ENCODE peak calls at places on chromosome 6, in six cellular contexts. L, D, B, P, E and S are unnamed samples.

GRCh38 chr6:49462071-49462470 is 982 bp downstream of the MMUT start:
- DNase-seq in E (no peak), L (no peak), B (peak; percentile 9), P (no peak), D (no peak), S (no peak)

GRCh38 chr6:111602481-111603404 is 2.9 kb downstream of the TRAF3IP2 start:
- DNase-seq in L (no peak), B (peak; percentile 61), P (peak; percentile 88), D (no peak), E (peak; percentile 54), S (no peak)

GRCh38 chr6:167858086-167858591 is 31.4 kb downstream of the AFDN start:
- DNase-seq in B (peak; percentile 74), P (no peak), L (no peak), D (no peak), E (no peak), S (no peak)

GRCh38 chr6:56746767-56747504 is 104.2 kb upstream of the DST start:
- DNase-seq in B (no peak), P (no peak), E (no peak), D (no peak), L (no peak), S (no peak)

GRCh38 chr6:157873735-157874344 is 50.8 kb downstream of the SNX9 start:
- DNase-seq in E (peak; percentile 82), L (peak; percentile 5), B (peak; percentile 81), P (peak; percentile 81), D (peak; percentile 37), S (no peak)

GRCh38 chr6:157148391-157149323 is 174.7 kb downstream of the TMEM242 start:
- DNase-seq in D (no peak), B (peak; percentile 95), P (peak; percentile 76), E (peak; percentile 59), L (no peak), S (no peak)

GRCh38 chr6:43714311-43715055 is 26.9 kb upstream of the MRPS18A start:
- DNase-seq in B (peak; percentile 83), L (no peak), E (peak; percentile 37), P (peak; percentile 79), D (no peak), S (no peak)

GRCh38 chr6:120410586-120410985 is 923.7 kb downstream of the TBC1D32 start:
- DNase-seq in P (no peak), L (no peak), E (no peak), D (no peak), B (no peak), S (no peak)

GRCh38 chr6:87756858-87757257 is 54.8 kb upstream of the AKIRIN2 start:
- DNase-seq in L (no peak), B (peak; percentile 87), P (no peak), E (no peak), D (no peak), S (no peak)

GRCh38 chr6:169751242-169752073 is at the start of the genes DYNLT2 and ERMARD:
- DNase-seq in E (peak; percentile 94), P (peak; percentile 97), B (peak; percentile 96), D (peak; percentile 91), L (peak; percentile 63), S (peak; percentile 97)

GRCh38 chr6:112665815-112666214 is 318.7 kb downstream of the RFPL4B start:
- DNase-seq in B (peak; percentile 13), E (no peak), L (no peak), D (no peak), P (no peak), S (no peak)

GRCh38 chr6:135624402-135625297 is 127.1 kb upstream of the AHI1 start:
- DNase-seq in E (no peak), P (no peak), D (no peak), B (peak; percentile 35), L (no peak), S (no peak)

DNA sequence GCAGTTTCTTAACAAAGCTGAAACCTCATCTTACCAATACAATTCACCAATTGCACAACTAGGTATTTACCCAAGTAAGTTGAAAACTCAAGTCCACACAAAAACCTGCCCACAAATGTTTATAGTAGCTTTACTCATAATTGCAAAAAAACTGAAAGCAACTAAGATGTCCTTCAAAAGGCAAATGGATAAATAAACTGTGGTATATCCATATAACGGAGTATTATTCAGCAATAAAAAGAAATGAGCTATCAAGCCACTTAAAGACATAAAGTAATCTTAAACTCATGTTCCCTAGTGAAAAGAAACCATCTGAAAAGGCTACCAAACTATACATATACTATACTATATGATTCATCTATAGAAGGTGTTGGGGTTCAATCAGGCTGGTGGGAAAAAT is 179.7 kb downstream of the HACE1 start:
- DNase-seq in B (no peak), P (no peak), D (no peak), E (no peak), L (no peak), S (no peak)
- TF ChIP-seq CTCF in B (no peak), P (no peak), D (no peak), E (no peak), L (no peak), S (no peak)

GRCh38 chr6:38720295-38720694 is 5.2 kb downstream of the DNAH8 start:
- DNase-seq in E (no peak), D (no peak), L (no peak), P (no peak), B (peak; percentile 7), S (no peak)
- TF ChIP-seq CTCF in E (no peak), D (no peak), L (no peak), P (no peak), B (peak; percentile 21), S (peak; percentile 21)

DNA sequence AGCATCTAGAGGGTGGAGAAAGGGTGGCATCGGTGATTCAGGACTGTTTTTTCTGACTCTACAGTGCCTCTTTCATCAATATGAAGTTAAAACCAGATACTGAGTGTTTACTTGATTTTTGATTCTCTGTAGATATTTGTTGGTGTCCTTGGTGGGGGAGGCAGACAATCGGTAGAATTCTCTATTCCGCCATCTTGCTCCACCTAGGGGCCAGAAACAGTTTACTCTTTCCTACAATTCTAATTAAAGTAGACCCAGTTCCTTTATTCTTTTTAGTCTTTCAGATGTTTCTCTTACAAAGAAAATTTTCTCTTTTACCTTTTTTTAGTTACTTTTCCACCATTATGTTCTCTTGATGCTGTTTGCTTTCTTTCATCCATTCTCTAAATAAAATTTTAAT is 162.1 kb upstream of the RAB32 start:
- DNase-seq in B (peak; percentile 8), P (no peak), E (no peak), L (no peak), D (no peak), S (no peak)
- TF ChIP-seq CTCF in B (peak; percentile 33), P (no peak), E (no peak), L (no peak), D (no peak), S (peak; percentile 44)

DNA sequence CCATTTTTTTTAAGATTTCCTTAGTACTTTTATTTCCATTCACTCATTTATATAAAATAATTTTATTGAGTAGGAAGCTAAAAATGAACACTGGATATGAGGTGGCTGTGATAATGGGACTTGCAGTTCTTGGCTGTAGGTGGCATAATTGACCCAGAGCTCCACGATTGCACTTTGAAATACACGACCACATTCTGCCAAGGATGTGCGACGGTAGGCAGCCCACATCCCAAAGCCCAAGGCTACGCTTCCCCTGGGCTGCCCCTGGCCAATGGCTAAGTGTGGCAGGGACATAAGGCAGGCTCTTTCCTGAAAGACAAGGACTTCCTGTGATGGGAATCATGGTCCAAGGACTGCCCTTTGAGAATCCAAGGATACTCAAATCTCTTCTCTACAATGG is 43.7 kb upstream of the ADTRP start:
- DNase-seq in E (no peak), B (no peak), P (no peak), L (no peak), D (no peak), S (no peak)
- TF ChIP-seq CTCF in E (peak; percentile 47), B (no peak), P (peak; percentile 15), L (no peak), D (no peak), S (no peak)

DNA sequence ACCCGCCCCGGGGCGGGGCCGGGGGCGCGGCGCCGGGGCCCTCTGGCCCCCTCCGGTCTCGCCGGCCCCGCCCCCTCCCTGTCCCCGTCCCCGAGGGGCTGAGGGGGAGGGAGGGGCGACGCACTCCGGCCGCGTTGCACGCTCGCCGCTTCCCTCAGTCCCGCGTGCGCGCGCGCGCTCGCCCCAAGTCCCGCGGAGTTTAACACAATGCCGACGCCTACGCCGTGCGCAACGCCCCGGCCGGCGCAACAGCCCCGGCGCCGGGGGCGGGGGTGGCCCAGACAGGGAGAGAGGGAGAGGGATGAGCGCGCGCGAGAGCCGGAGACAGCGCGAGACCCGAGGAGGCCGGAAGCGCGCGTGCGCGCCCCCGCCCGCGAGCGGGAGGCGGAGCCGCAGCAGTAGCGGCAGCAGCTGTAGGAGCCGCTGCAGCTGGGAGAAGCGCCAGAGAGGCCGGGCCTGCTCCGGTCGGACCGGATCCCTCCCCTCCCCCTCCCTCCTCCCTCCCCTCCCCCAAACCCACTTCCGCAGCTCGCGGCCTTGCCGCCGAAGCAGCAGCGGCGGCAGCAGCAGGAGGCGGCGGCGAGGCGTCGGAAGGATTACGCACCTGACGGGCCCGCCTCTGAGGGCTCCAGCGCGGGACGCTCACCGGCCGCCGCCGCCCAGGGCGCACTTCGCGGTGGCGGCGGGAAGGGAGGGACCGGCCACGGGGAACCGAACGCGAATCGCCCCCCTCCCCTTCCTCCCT is 911 bp downstream of the ZBTB2 start:
- DNase-seq in B (peak; percentile 100), E (peak; percentile 98), L (peak; percentile 88), P (peak; percentile 99), D (peak; percentile 96), S (peak; percentile 99)
- TF ChIP-seq CTCF in B (no peak), E (peak; percentile 14), L (no peak), P (no peak), D (no peak), S (peak; percentile 15)

GRCh38 chr6:34581561-34581920 is 25.4 kb upstream of the SPDEF start:
- DNase-seq in E (no peak), D (no peak), L (no peak), B (no peak), P (no peak), S (peak; percentile 57)

GRCh38 chr6:34585108-34585507 is 29.0 kb upstream of the SPDEF start:
- DNase-seq in D (no peak), B (no peak), P (no peak), L (no peak), E (no peak), S (peak; percentile 39)

GRCh38 chr6:34583861-34584604 is 27.9 kb upstream of the SPDEF start:
- DNase-seq in L (no peak), B (no peak), P (no peak), D (no peak), E (no peak), S (peak; percentile 44)

GRCh38 chr6:34584694-34585093 is 28.6 kb upstream of the SPDEF start:
- DNase-seq in L (no peak), B (no peak), P (no peak), D (no peak), E (no peak), S (peak; percentile 43)

DNA sequence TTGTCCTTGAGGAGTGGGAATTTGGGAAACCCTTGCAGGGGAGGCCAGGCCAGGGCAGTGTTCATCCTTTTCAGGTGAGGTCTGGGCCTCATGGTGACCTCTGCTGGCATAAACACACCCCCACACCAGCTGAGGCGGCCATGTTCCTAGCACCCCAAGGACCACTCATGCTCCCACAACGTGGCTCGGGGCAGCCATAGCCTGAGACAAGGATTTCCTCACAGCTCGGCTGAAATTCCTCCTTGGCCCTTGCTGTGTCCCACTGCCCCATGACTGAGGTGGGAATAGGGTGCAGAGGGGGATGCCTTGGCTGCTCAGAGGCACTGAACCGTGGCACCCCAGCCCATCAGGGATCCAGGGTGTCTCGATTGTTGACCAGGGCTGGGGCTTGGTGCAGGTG is 27.3 kb upstream of the SPDEF start:
- DNase-seq in D (no peak), E (no peak), B (no peak), L (no peak), P (no peak), S (peak; percentile 70)
- TF ChIP-seq CTCF in D (no peak), E (peak; percentile 41), B (peak; percentile 41), L (no peak), P (no peak), S (no peak)

GRCh38 chr6:144647971-144648651 is 363.0 kb downstream of the UTRN start:
- DNase-seq in E (no peak), L (no peak), D (no peak), B (no peak), P (no peak), S (no peak)
- TF ChIP-seq CTCF in E (no peak), L (no peak), D (no peak), B (no peak), P (no peak), S (peak; percentile 69)

GRCh38 chr6:147676896-147677295 is 168.4 kb downstream of the SAMD5 start:
- DNase-seq in B (no peak), D (no peak), L (no peak), E (no peak), P (no peak), S (no peak)
- TF ChIP-seq CTCF in B (no peak), D (no peak), L (no peak), E (no peak), P (no peak), S (no peak)